ENCODE peak calls at places on chromosomes 7 and 10, in nine cellular contexts. L, C, X, N, A, U, Q, Z and K are unnamed samples. For H3K79me2, the result is how much of the 10 kb centered on the place peaks cover.

GRCh38 chr7:158097511-158098124 is 490.0 kb downstream of the PTPRN2 start:
- DNase-seq in L (no peak), C (no peak), X (no peak), N (no peak), A (peak), U (no peak), Q (no peak), Z (no peak), K (no peak)

GRCh38 chr7:5408777-5409176 is 14.9 kb downstream of the TNRC18 start:
- DNase-seq in L (no peak), C (no peak), X (peak), N (no peak), A (no peak), U (no peak), Q (no peak), Z (no peak), K (peak)

GRCh38 chr10:88743999-88744398 is 15.8 kb upstream of the LIPN start:
- DNase-seq in L (no peak), C (peak), X (no peak), N (no peak), A (no peak), U (no peak), Q (no peak), Z (no peak), K (no peak)

GRCh38 chr7:29091722-29092121 is 54.6 kb downstream of the CPVL start:
- DNase-seq in L (no peak), C (no peak), X (peak), N (no peak), A (no peak), U (peak), Q (no peak), Z (no peak), K (no peak)

GRCh38 chr10:101014230-101014884 is 14.7 kb downstream of the LZTS2 start:
- DNase-seq in L (peak), C (peak), X (peak), N (no peak), A (peak), U (peak), Q (no peak), Z (no peak), K (peak)

GRCh38 chr10:104809288-104810090 is 168.4 kb downstream of the SORCS3 start:
- DNase-seq in L (peak), C (peak), X (peak), N (no peak), A (no peak), U (peak), Q (peak), Z (peak), K (no peak)

GRCh38 chr10:70191906-70192305 is 21.6 kb upstream of the SAR1A start:
- DNase-seq in L (no peak), C (no peak), X (peak), N (peak), A (no peak), U (no peak), Q (no peak), Z (no peak), K (no peak)

GRCh38 chr10:47326927-47327330 is 4.7 kb downstream of the GDF2 start:
- DNase-seq in L (no peak), C (no peak), X (no peak), N (no peak), A (no peak), U (no peak), Q (no peak), Z (no peak), K (no peak)

GRCh38 chr10:128210215-128211063 is 84.2 kb upstream of the MKI67 start:
- DNase-seq in L (peak), C (peak), X (peak), N (no peak), A (peak), U (peak), Q (peak), Z (peak), K (peak)

GRCh38 chr10:104308439-104308903 is 29.8 kb downstream of the ITPRIP start:
- DNase-seq in L (no peak), C (no peak), X (no peak), N (no peak), A (no peak), U (peak), Q (no peak), Z (no peak), K (no peak)

GRCh38 chr7:107180378-107180777 is 11.6 kb downstream of the HBP1 start:
- DNase-seq in L (peak), C (no peak), X (peak), N (peak), A (no peak), U (no peak), Q (peak), Z (peak), K (peak)

GRCh38 chr7:105178177-105178576 is 164.2 kb downstream of the KMT2E start:
- DNase-seq in L (no peak), C (no peak), X (no peak), N (no peak), A (no peak), U (no peak), Q (no peak), Z (no peak), K (peak)

GRCh38 chr7:107972075-107972482 is 30.9 kb downstream of the LAMB1 start:
- DNase-seq in L (peak), C (no peak), X (peak), N (no peak), A (peak), U (no peak), Q (no peak), Z (peak), K (peak)

GRCh38 chr10:58998924-58999713 is 177.3 kb upstream of the PHYHIPL start:
- DNase-seq in L (no peak), C (no peak), X (no peak), N (no peak), A (no peak), U (no peak), Q (no peak), Z (no peak), K (no peak)

GRCh38 chr10:3217853-3218252 is 45.3 kb upstream of the PITRM1 start:
- DNase-seq in L (no peak), C (no peak), X (no peak), N (no peak), A (no peak), U (no peak), Q (no peak), Z (no peak), K (no peak)
- H3K79me2 ChIP-seq in L (under half), C (under half), X (under half), N (under half), A (under half), U (under half), Q (under half), Z (under half), K (under half)

GRCh38 chr7:127858091-127858914 is 172.9 kb downstream of the LRRC4 start:
- DNase-seq in L (no peak), C (no peak), X (no peak), N (no peak), A (no peak), U (no peak), Q (no peak), Z (no peak), K (no peak)

GRCh38 chr7:127859330-127859729 is 171.9 kb downstream of the LRRC4 start:
- DNase-seq in L (no peak), C (no peak), X (no peak), N (no peak), A (no peak), U (no peak), Q (no peak), Z (no peak), K (no peak)

GRCh38 chr7:127857464-127857841 is 173.8 kb downstream of the LRRC4 start:
- DNase-seq in L (no peak), C (no peak), X (no peak), N (no peak), A (no peak), U (no peak), Q (no peak), Z (no peak), K (no peak)

GRCh38 chr7:127862540-127862939 is 168.7 kb downstream of the LRRC4 start:
- DNase-seq in L (no peak), C (no peak), X (no peak), N (no peak), A (no peak), U (no peak), Q (no peak), Z (no peak), K (no peak)

DNA sequence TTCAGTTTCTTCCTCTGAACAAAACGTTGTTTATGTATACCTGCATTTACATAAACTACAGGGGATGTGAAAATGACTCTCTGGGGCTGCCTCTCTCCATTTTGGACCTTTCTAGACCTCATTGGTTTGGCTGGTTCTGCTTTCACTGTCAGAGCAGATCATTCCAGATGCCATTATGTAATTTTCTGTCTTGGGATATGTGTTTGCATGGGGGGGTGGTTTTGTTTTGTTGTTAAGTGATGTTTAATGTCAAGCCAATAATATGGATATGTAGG is 172.4 kb downstream of the LRRC4 start:
- DNase-seq in L (no peak), C (no peak), X (no peak), N (no peak), A (no peak), U (no peak), Q (no peak), Z (no peak), K (no peak)
- H3K79me2 ChIP-seq in L (under half), C (under half), X (half or more), N (under half), A (under half), U (half or more), Q (under half), Z (under half), K (under half)

GRCh38 chr7:44984478-44984758 is 5.6 kb upstream of the MYO1G start:
- DNase-seq in L (no peak), C (no peak), X (no peak), N (no peak), A (no peak), U (no peak), Q (no peak), Z (no peak), K (no peak)

GRCh38 chr7:44982535-44982923 is 3.7 kb upstream of the MYO1G start:
- DNase-seq in L (no peak), C (no peak), X (no peak), N (no peak), A (no peak), U (no peak), Q (no peak), Z (no peak), K (no peak)

GRCh38 chr7:44982970-44983369 is 4.2 kb upstream of the MYO1G start:
- DNase-seq in L (no peak), C (no peak), X (no peak), N (no peak), A (no peak), U (no peak), Q (no peak), Z (no peak), K (no peak)

GRCh38 chr7:44985033-44985695 is 6.3 kb upstream of the MYO1G start:
- DNase-seq in L (no peak), C (no peak), X (no peak), N (peak), A (peak), U (no peak), Q (no peak), Z (no peak), K (no peak)

GRCh38 chr7:44983742-44984477 is 5.1 kb upstream of the MYO1G start:
- DNase-seq in L (no peak), C (no peak), X (no peak), N (no peak), A (no peak), U (no peak), Q (no peak), Z (no peak), K (no peak)
- H3K79me2 ChIP-seq in L (under half), C (under half), X (under half), N (under half), A (under half), U (under half), Q (under half), Z (under half), K (under half)

GRCh38 chr7:17134786-17135185 is 163.7 kb upstream of the AHR start:
- DNase-seq in L (no peak), C (no peak), X (no peak), N (peak), A (no peak), U (peak), Q (no peak), Z (no peak), K (no peak)
- H3K79me2 ChIP-seq in L (under half), C (under half), X (under half), N (under half), A (under half), U (under half), Q (under half), Z (under half), K (under half)

DNA sequence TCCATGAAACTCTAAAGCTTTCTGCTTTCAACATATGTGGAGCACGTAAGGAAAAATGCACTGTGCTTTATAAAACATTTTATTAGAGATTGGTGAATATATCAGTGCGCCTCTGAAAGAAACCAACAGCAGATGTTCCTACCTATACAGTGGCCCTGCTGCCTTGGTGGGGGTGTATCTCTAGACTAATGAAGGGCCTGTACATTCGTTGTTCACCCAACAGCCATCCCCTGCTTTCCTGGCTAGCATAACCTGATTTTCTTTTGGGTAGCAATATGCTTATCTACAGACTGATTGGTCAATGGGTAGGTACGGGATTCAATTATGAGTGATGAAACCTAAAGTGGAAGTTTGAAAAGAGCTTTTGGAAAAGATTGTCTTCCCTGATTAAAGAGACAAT is 119.7 kb upstream of the FAM133B start:
- DNase-seq in L (no peak), C (no peak), X (no peak), N (no peak), A (no peak), U (no peak), Q (no peak), Z (no peak), K (no peak)
- H3K79me2 ChIP-seq in L (half or more), C (under half), X (half or more), N (under half), A (half or more), U (half or more), Q (under half), Z (under half), K (under half)

DNA sequence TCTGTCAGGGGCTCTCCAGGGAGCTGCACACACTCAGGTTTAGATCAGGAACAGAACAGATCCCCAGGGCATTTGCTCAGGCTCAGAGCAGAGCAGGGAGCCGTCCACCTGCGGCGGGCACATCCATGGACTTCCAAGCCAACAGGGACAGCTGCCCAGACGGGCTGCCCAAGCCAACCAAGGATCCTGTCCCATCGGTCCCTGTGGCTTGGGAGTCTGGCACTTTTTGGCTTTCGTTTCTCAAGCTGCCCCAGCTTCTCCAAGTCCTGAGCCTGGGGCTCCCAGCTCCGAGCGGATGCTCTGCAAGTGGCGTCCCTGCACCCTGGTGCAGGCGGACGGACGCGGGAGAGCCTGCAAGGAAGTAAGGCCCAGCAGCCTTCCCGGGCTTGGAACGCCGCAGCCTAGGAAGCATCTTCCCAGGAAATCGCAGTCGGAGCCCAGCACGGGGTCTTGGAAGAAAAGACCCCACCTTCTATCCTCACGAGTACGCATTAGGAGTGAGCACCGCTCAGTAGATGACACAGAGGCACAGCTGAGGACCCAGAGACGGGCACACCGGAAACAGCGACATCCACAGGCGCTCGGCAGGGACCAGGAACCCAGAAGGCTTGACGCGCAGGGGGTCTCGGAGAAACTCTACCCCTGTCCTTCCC is 6.0 kb downstream of the GPR146 start:
- DNase-seq in L (no peak), C (no peak), X (no peak), N (no peak), A (no peak), U (no peak), Q (no peak), Z (no peak), K (no peak)
- H3K79me2 ChIP-seq in L (under half), C (under half), X (under half), N (under half), A (under half), U (under half), Q (under half), Z (under half), K (under half)

DNA sequence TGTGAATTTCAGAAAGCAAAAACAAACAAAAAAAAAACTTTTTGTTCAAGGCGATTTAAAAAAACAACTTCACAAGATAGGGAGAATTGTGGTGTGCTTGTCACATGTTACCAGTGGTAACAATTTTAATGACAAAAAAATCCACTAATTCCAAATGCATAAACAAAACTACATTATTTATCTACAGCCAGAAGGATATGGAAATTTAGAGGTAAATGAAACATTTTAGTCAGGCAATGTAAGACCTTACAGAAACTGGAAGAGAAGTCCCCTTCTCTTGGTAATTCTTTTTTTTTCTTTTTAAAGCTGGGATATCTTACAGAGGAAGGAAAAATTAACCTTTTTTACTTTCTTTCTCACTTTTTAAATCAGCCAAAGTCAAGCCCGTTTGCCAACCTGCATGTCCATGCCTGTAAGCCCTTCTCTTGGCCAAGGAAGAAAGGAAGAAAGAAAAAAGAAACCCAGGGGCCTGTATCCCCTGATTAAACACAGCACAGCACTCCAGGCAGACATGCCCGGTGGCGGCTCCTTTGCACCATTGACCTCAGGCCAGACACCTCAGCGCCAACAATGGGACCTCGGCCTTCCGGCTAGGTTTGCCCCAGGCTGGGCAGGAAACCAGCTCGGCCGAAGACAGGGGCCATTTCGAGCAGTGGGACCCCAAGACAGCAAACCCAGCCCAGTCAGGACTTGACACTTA is 3.0 kb downstream of the HOXA10 start:
- DNase-seq in L (no peak), C (peak), X (peak), N (no peak), A (no peak), U (no peak), Q (no peak), Z (peak), K (peak)
- H3K79me2 ChIP-seq in L (half or more), C (under half), X (half or more), N (under half), A (under half), U (under half), Q (half or more), Z (under half), K (half or more)